ENCODE peak calls at places on chromosomes 11 and 22, in six cellular contexts. V is transverse colon, S is foreskin keratinocyte, L is retinal pigment epithelial cell, T is B cell, A is T-helper 9 cell. Z is an unnamed sample.

GRCh38 chr22:19798825-19799224 is 38.2 kb downstream of the TBX1 start:
- DNase-seq in V (no peak), S (no peak), L (no peak), T (no peak), A (no peak), Z (no peak)

GRCh38 chr11:66290332-66290629 is 1.3 kb upstream of the YIF1A start:
- DNase-seq in V (no peak), S (no peak), L (no peak), T (no peak), A (no peak), Z (no peak)

GRCh38 chr11:134761361-134761760 is 349.3 kb upstream of the B3GAT1 start:
- DNase-seq in V (no peak), S (no peak), L (no peak), T (no peak), A (no peak), Z (no peak)

GRCh38 chr22:31344369-31345330 is 1.5 kb downstream of the PATZ1 start:
- DNase-seq in V (peak; percentile 64), S (no peak), L (no peak), T (peak; percentile 68), A (peak; percentile 15), Z (no peak)

GRCh38 chr11:68460741-68461283 is at the start of gene PPP6R3:
- DNase-seq in V (no peak), S (no peak), L (no peak), T (no peak), A (no peak), Z (no peak)

GRCh38 chr11:111301004-111301839 is 2.9 kb downstream of the POU2AF3 start:
- DNase-seq in V (no peak), S (no peak), L (no peak), T (peak; percentile 52), A (no peak), Z (no peak)

GRCh38 chr11:86660011-86660595 is 12.3 kb downstream of the ME3 start:
- DNase-seq in V (no peak), S (no peak), L (no peak), T (no peak), A (no peak), Z (no peak)

GRCh38 chr11:85295872-85296271 is 331.3 kb downstream of the DLG2 start:
- DNase-seq in V (no peak), S (no peak), L (no peak), T (no peak), A (no peak), Z (no peak)

GRCh38 chr11:29019960-29020683 is 911.9 kb downstream of the METTL15 start:
- DNase-seq in V (no peak), S (no peak), L (peak; percentile 27), T (no peak), A (no peak), Z (no peak)